ENCODE peak calls at places on chromosomes 16 and 17, in nine cellular contexts. B, A, C, R, X, D, V, Q and S are unnamed samples.

GRCh38 chr17:57811633-57812280 is 38.1 kb downstream of the MRPS23 start:
- DNase-seq in Q (no peak), V (no peak), X (no peak), A (no peak), C (no peak), R (no peak), D (no peak), B (no peak), S (no peak)

GRCh38 chr17:19978206-19978802 is 676 bp upstream of the AKAP10 start:
- DNase-seq in R (no peak), V (no peak), A (no peak), Q (peak), X (no peak), D (no peak), C (peak), B (no peak), S (no peak)

GRCh38 chr16:82037666-82038065 is 2.6 kb downstream of the HSD17B2 start:
- DNase-seq in R (no peak), D (no peak), A (no peak), C (no peak), X (no peak), B (no peak), Q (no peak), V (no peak), S (no peak)

GRCh38 chr16:88695218-88695617 is 8.9 kb upstream of the SNAI3 start:
- DNase-seq in A (no peak), R (no peak), D (no peak), B (no peak), X (no peak), Q (no peak), C (no peak), V (no peak), S (no peak)

GRCh38 chr17:32158870-32159585 is 16.7 kb downstream of the RHOT1 start:
- DNase-seq in A (no peak), V (no peak), Q (no peak), D (no peak), C (no peak), R (no peak), X (no peak), B (no peak), S (no peak)

GRCh38 chr16:634051-634670 is 1.9 kb downstream of the METTL26 start:
- DNase-seq in A (no peak), Q (no peak), B (no peak), D (no peak), C (no peak), R (no peak), X (no peak), V (no peak), S (no peak)

GRCh38 chr16:79508294-79508693 is 92.2 kb downstream of the MAF start:
- DNase-seq in X (no peak), V (no peak), C (no peak), R (no peak), A (no peak), B (no peak), D (no peak), Q (no peak), S (no peak)

GRCh38 chr17:27384261-27384701 is 72.0 kb upstream of the KSR1 start:
- DNase-seq in C (no peak), D (peak), A (peak), Q (peak), R (peak), X (no peak), B (peak), V (no peak), S (no peak)

GRCh38 chr17:2090804-2091534 is 36.1 kb downstream of the HIC1 start:
- DNase-seq in V (peak), C (no peak), A (peak), R (peak), X (peak), Q (peak), B (peak), D (no peak), S (peak)
- TF ChIP-seq CTCF in V (peak), C (no peak), A (no peak), R (no peak), X (no peak), Q (peak), B (peak), D (peak), S (no peak)

GRCh38 chr17:74782571-74782970 is 6.4 kb upstream of the NAT9 start:
- DNase-seq in Q (no peak), C (no peak), D (no peak), A (no peak), V (no peak), R (no peak), X (no peak), B (no peak), S (no peak)

GRCh38 chr17:74786411-74787097 is 10.4 kb upstream of the NAT9 start:
- DNase-seq in B (no peak), C (no peak), D (no peak), X (no peak), Q (no peak), R (no peak), V (no peak), A (no peak), S (no peak)

GRCh38 chr17:74785981-74786360 is 9.8 kb upstream of the NAT9 start:
- DNase-seq in A (no peak), C (no peak), D (no peak), X (no peak), Q (no peak), R (no peak), B (no peak), V (no peak), S (no peak)

GRCh38 chr17:74780443-74781238 is 4.5 kb upstream of the NAT9 start:
- DNase-seq in B (no peak), D (no peak), A (peak), X (no peak), R (peak), C (peak), V (no peak), Q (peak), S (peak)

DNA sequence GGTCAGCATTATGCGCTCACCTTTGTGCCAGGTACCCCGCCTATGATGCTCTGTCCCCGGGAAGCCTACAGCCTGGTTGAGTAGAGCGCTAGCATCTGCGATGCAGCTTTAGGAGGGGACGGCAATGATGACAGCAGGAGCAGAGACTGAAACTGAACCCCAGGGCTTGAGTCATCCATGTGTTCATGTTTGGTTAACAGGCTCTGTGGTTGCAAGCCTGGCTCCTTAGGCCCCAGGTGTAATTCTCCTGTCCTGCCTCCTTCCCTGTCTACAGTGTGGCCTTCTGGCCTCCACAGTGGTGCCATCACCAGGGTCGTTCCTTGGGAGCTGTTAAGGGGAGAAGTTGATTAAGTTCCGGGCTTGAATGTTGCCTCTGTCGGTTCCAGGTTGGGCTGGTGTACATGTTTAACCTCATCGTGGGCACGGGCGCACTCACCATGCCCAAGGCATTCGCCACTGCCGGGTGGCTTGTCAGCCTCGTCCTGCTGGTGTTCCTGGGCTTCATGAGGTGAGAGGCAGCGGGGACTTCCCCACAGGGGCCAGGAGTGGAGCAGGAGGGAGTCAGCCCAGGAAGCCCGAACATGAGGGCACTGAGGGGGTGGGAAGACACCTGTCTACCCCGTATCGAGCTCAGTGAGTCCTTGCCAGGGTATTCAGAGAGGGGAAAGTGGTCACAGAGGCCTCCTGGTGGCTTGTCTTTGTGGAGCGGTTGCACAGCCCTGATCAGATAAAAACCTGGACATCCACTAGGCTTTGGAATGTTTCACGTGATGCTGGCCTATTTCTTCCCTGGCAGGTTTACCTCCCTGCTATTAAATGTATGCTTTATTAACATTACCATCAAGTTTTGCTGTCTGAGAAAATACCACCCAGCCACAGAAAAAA is 9.2 kb upstream of the NAT9 start:
- DNase-seq in D (no peak), Q (no peak), C (no peak), B (no peak), X (no peak), R (no peak), V (no peak), A (no peak), S (no peak)
- TF ChIP-seq CTCF in D (peak), Q (no peak), C (no peak), B (no peak), X (no peak), R (no peak), V (no peak), A (no peak), S (no peak)

GRCh38 chr16:89701425-89702406 is at the start of gene SPATA2L:
- DNase-seq in V (peak), R (peak), D (no peak), B (peak), A (peak), Q (no peak), X (peak), C (peak), S (peak)
- TF ChIP-seq CTCF in V (no peak), R (no peak), D (peak), B (peak), A (no peak), Q (no peak), X (no peak), C (no peak), S (no peak)

GRCh38 chr17:40035162-40035559 is 19.0 kb downstream of the MED24 start:
- DNase-seq in D (no peak), Q (peak), R (no peak), A (peak), B (no peak), V (no peak), C (no peak), X (peak), S (peak)
- TF ChIP-seq CTCF in D (peak), Q (peak), R (peak), A (peak), B (no peak), V (peak), C (no peak), X (peak), S (peak)